ENCODE peak calls at places on chromosomes 16 and 17, in five cellular contexts. Y, S, C, R and O are unnamed samples.

GRCh38 chr16:21233521-21234150 is at the start of gene ANKS4B:
- DNase-seq in S (no peak), C (no peak), Y (peak; percentile 61), R (no peak), O (no peak)

GRCh38 chr17:76262732-76263344 is 2.3 kb upstream of the UBALD2 start:
- DNase-seq in R (no peak), Y (peak; percentile 85), C (no peak), S (no peak), O (peak; percentile 84)

GRCh38 chr17:60720763-60721531 is 43.3 kb downstream of the BCAS3 start:
- DNase-seq in S (peak; percentile 27), C (peak; percentile 60), Y (no peak), R (no peak), O (no peak)

GRCh38 chr17:82866521-82867214 is 26.8 kb upstream of the ZNF750 start:
- DNase-seq in S (no peak), R (no peak), C (no peak), Y (no peak), O (no peak)

GRCh38 chr16:86831366-86831765 is 253.0 kb downstream of the FOXL1 start:
- DNase-seq in C (no peak), S (no peak), R (no peak), Y (no peak), O (no peak)

GRCh38 chr17:60542066-60542465 is 16.0 kb upstream of the APPBP2 start:
- DNase-seq in S (no peak), Y (no peak), R (no peak), C (no peak), O (no peak)

GRCh38 chr17:47714773-47715396 is 18.2 kb upstream of the TBX21 start:
- DNase-seq in S (no peak), C (no peak), Y (no peak), R (no peak), O (no peak)

GRCh38 chr16:49620868-49621239 is 235.1 kb downstream of the ZNF423 start:
- DNase-seq in C (no peak), Y (no peak), S (no peak), R (no peak), O (no peak)

GRCh38 chr17:72719582-72720493 is 372.6 kb downstream of the SLC39A11 start:
- DNase-seq in R (no peak), Y (no peak), C (no peak), S (no peak), O (no peak)

GRCh38 chr17:9200197-9200662 is 178.9 kb downstream of the NTN1 start:
- DNase-seq in C (no peak), S (no peak), Y (no peak), R (no peak), O (no peak)

GRCh38 chr17:18916816-18917496 is 35.0 kb upstream of the SLC5A10 start:
- DNase-seq in Y (no peak), C (no peak), S (no peak), R (no peak), O (no peak)

GRCh38 chr16:5200123-5200522 is 102.5 kb upstream of the EEF2KMT start:
- DNase-seq in R (no peak), S (no peak), Y (no peak), C (no peak), O (no peak)

GRCh38 chr17:16989230-16989952 is 17.5 kb upstream of the TNFRSF13B start:
- DNase-seq in C (no peak), Y (no peak), S (no peak), R (no peak), O (no peak)

GRCh38 chr16:14284930-14285541 is 213.9 kb downstream of the MRTFB start:
- DNase-seq in Y (no peak), R (no peak), C (peak; percentile 63), S (no peak), O (peak; percentile 39)

GRCh38 chr17:74408262-74408661 is 23.6 kb upstream of the GPRC5C start:
- DNase-seq in R (no peak), S (no peak), Y (no peak), C (no peak), O (no peak)

GRCh38 chr16:27402964-27403600 is 1.1 kb downstream of the IL21R start:
- DNase-seq in S (no peak), C (no peak), Y (no peak), R (no peak), O (no peak)

GRCh38 chr16:81243927-81244326 is 5.4 kb downstream of the BCO1 start:
- DNase-seq in R (no peak), S (no peak), Y (no peak), C (no peak), O (no peak)

GRCh38 chr17:15464211-15464610 is 3.2 kb downstream of the CDRT4 start:
- DNase-seq in Y (no peak), S (no peak), R (no peak), C (no peak), O (no peak)

GRCh38 chr17:82574041-82574440 is 54.5 kb downstream of the FOXK2 start:
- DNase-seq in Y (no peak), C (no peak), R (no peak), S (no peak), O (no peak)

GRCh38 chr17:6374761-6375312 is 60.1 kb downstream of the AIPL1 start:
- DNase-seq in C (peak; percentile 57), R (no peak), S (no peak), Y (no peak), O (no peak)

GRCh38 chr17:42407289-42407836 is 15.7 kb downstream of the CAVIN1 start:
- DNase-seq in Y (peak; percentile 74), C (no peak), S (peak; percentile 89), R (peak; percentile 37), O (peak; percentile 96)

GRCh38 chr16:16124438-16124837 is 98.9 kb downstream of the ABCC6 start:
- DNase-seq in S (no peak), Y (no peak), C (no peak), R (no peak), O (no peak)

GRCh38 chr17:40362696-40363479 is 1.6 kb downstream of the GJD3 start:
- DNase-seq in S (peak; percentile 56), R (no peak), C (peak; percentile 54), Y (peak; percentile 87), O (peak; percentile 82)

GRCh38 chr17:48100591-48101011 is 677 bp downstream of the CBX1 start:
- DNase-seq in R (no peak), S (peak; percentile 43), Y (no peak), C (peak; percentile 68), O (peak; percentile 56)

GRCh38 chr17:49515196-49515770 is 20.2 kb downstream of the NGFR start:
- DNase-seq in Y (no peak), C (peak; percentile 36), S (peak; percentile 90), R (no peak), O (peak; percentile 96)

GRCh38 chr16:51051671-51052070 is 99.4 kb downstream of the SALL1 start:
- DNase-seq in Y (no peak), S (no peak), C (no peak), R (no peak), O (no peak)

GRCh38 chr17:7944321-7944720 is 12.3 kb downstream of the CNTROB start:
- DNase-seq in Y (no peak), R (no peak), C (no peak), S (no peak), O (no peak)

GRCh38 chr17:7935859-7936258 is 3.9 kb downstream of the CNTROB start:
- DNase-seq in S (no peak), Y (no peak), C (no peak), R (no peak), O (no peak)

GRCh38 chr17:7940034-7940433 is 8.0 kb downstream of the CNTROB start:
- DNase-seq in S (no peak), R (no peak), C (no peak), Y (no peak), O (no peak)

GRCh38 chr17:7943291-7943690 is 11.3 kb downstream of the CNTROB start:
- DNase-seq in R (no peak), Y (no peak), S (no peak), C (no peak), O (no peak)

GRCh38 chr17:7940743-7941142 is 8.7 kb downstream of the CNTROB start:
- DNase-seq in C (no peak), S (no peak), R (no peak), Y (no peak), O (no peak)
- TF ChIP-seq CTCF in C (no peak), S (no peak), R (no peak), Y (no peak), O (no peak)

DNA sequence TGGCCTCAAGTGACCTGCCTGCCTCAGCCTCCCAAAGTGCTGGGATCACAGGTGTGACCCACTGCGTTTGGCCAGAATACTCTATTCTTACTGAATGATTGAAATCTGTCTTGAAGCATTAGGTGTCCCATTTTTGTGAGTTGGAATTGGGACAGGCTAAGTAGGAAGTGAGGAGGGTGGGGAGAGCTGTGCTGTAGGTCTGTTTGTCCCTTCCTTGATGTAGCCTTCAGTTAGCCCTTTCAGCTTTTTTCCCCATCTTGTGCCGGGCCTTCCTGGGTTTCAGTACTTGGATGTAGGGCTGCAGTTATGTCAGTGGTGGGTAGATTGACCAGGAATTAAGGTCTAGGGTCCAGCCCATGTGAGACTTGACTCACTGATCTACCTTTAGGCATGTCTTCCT is 8.7 kb downstream of the PYCARD start:
- DNase-seq in Y (no peak), C (no peak), R (no peak), S (no peak), O (no peak)
- H3K27ac ChIP-seq in Y (no peak overlapping the region), C (no peak overlapping the region), R (no peak overlapping the region), S (no peak overlapping the region), O (no peak overlapping the region)

GRCh38 chr16:85805442-85806045 is 6.0 kb downstream of the COX4I1 start:
- DNase-seq in Y (peak; percentile 15), C (no peak), R (no peak), S (no peak), O (no peak)
- TF ChIP-seq POLR2A in Y (no peak), C (no peak), R (no peak), S (no peak), O (no peak)

GRCh38 chr16:1345087-1345486 is 6.6 kb downstream of the TSR3 start:
- DNase-seq in R (no peak), C (no peak), S (no peak), Y (no peak), O (no peak)

GRCh38 chr16:1347286-1347855 is 4.3 kb downstream of the TSR3 start:
- DNase-seq in C (no peak), Y (no peak), S (no peak), R (no peak), O (no peak)

GRCh38 chr16:1345651-1346421 is 5.8 kb downstream of the TSR3 start:
- DNase-seq in S (no peak), R (no peak), C (no peak), Y (no peak), O (no peak)

GRCh38 chr16:1347962-1348361 is 3.7 kb downstream of the TSR3 start:
- DNase-seq in R (no peak), Y (no peak), C (no peak), S (no peak), O (no peak)

DNA sequence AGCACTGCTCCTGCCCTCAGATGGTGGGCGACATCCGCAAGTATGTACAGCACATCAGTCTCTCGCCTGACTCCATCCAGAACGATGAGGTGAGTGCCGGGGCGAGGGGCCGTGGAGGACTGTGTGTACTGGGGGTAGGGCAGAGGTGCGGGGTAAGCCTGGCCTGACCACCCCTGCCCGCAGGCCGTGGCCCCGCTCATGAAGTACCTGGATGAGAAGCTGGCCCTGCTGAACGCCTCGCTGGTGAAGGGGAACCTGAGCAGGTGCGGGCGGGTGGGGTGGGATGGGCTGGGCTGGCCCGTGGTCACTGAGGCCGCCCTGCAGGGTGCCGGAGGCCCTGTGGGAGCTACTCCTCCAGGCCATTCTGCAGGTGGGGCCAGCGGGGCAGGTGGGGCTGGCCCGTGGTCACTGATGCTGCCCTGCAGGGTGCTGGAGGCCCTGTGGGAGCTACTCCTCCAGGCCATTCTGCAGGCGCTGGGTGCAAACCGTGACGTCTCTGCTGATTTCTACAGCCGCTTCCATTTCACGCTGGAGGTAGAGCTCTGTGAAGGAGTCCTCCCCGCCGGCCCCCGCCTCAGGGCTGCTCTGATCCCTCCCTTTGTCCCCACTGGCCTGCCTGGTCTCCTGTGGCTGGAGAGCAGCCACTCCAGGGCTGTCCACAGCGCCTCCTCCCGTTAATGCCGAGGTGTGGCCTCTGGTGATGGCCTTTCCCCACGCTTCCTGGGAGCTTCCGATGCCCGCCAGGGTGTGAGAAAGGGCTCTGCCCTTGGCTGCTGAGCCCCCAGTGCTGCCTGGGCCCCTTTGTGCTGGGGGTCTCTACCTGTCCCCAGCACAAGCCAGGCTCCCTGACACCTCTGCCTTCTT is 5.0 kb downstream of the TSR3 start:
- DNase-seq in C (no peak), Y (no peak), R (no peak), S (no peak), O (no peak)
- TF ChIP-seq CTCF in C (peak; percentile 15), Y (peak; percentile 33), R (no peak), S (no peak), O (no peak)